ENCODE peak calls at places on chromosomes 16 and 17, in four cellular contexts. J is HepG2, T is K562, X is GM12878. Q is an unnamed sample.

GRCh38 chr16:15643453-15644305 is 725 bp upstream of the MARF1 start:
- DNase-seq in J (peak; percentile 84), T (no peak), X (no peak), Q (peak; percentile 44)

GRCh38 chr16:56861092-56861610 is 3.9 kb upstream of the SLC12A3 start:
- DNase-seq in J (peak; percentile 24), T (peak; percentile 52), X (no peak), Q (no peak)

GRCh38 chr17:15744091-15744676 is 12.1 kb downstream of the TBC1D26 start:
- DNase-seq in J (no peak), T (no peak), X (no peak), Q (no peak)

GRCh38 chr17:10155334-10156081 is 42.9 kb downstream of the GAS7 start:
- DNase-seq in J (no peak), T (no peak), X (no peak), Q (no peak)

GRCh38 chr16:73058221-73058615 is 10.3 kb upstream of the ZFHX3 start:
- DNase-seq in J (no peak), T (peak; percentile 33), X (no peak), Q (no peak)

GRCh38 chr16:4351880-4352279 is 759 bp upstream of the PAM16 start:
- DNase-seq in J (peak; percentile 46), T (no peak), X (no peak), Q (no peak)

GRCh38 chr16:82452002-82452741 is 174.6 kb upstream of the CDH13 start:
- DNase-seq in J (no peak), T (no peak), X (no peak), Q (no peak)

GRCh38 chr17:14019186-14019956 is 49.9 kb upstream of the COX10 start:
- DNase-seq in J (no peak), T (peak; percentile 9), X (no peak), Q (no peak)

GRCh38 chr16:30677931-30678585 is 19.8 kb downstream of the FBRS start:
- DNase-seq in J (peak; percentile 25), T (no peak), X (no peak), Q (no peak)

GRCh38 chr17:29155235-29155965 is 24.8 kb downstream of the MYO18A start:
- DNase-seq in J (peak; percentile 85), T (peak; percentile 72), X (no peak), Q (peak; percentile 72)

GRCh38 chr16:13307255-13307654 is 405.9 kb downstream of the SHISA9 start:
- DNase-seq in J (no peak), T (no peak), X (no peak), Q (no peak)

GRCh38 chr17:14302421-14303099 is 1.7 kb downstream of the HS3ST3B1 start:
- DNase-seq in J (peak; percentile 48), T (peak; percentile 65), X (no peak), Q (peak; percentile 41)

GRCh38 chr17:43217614-43218087 is 6.0 kb downstream of the TMEM106A start:
- DNase-seq in J (no peak), T (no peak), X (no peak), Q (no peak)

GRCh38 chr17:13484020-13484419 is 117.7 kb downstream of the HS3ST3A1 start:
- DNase-seq in J (no peak), T (no peak), X (no peak), Q (no peak)

GRCh38 chr17:4806420-4806769 is 557 bp upstream of the PLD2 start:
- DNase-seq in J (no peak), T (no peak), X (no peak), Q (no peak)

GRCh38 chr16:87114832-87115231 is 202.4 kb downstream of the C16orf95 start:
- DNase-seq in J (no peak), T (no peak), X (no peak), Q (no peak)

GRCh38 chr16:85878875-85879274 is 20.1 kb upstream of the IRF8 start:
- DNase-seq in J (no peak), T (no peak), X (no peak), Q (no peak)

GRCh38 chr17:28684963-28685362 is 23.0 kb downstream of the SUPT6H start:
- DNase-seq in J (peak; percentile 65), T (no peak), X (no peak), Q (no peak)

GRCh38 chr17:39979021-39979660 is 1.5 kb upstream of the PSMD3 start:
- DNase-seq in J (no peak), T (no peak), X (no peak), Q (no peak)

GRCh38 chr17:79587945-79588344 is 22.9 kb downstream of the RBFOX3 start:
- DNase-seq in J (no peak), T (no peak), X (no peak), Q (no peak)

GRCh38 chr16:89828870-89829629 is 775 bp downstream of the SPIRE2 start:
- DNase-seq in J (no peak), T (no peak), X (no peak), Q (no peak)

GRCh38 chr17:10226930-10227695 is 28.7 kb upstream of the GAS7 start:
- DNase-seq in J (peak; percentile 16), T (peak; percentile 72), X (no peak), Q (peak; percentile 23)

GRCh38 chr17:53687324-53687723 is 135.4 kb upstream of the KIF2B start:
- DNase-seq in J (no peak), T (no peak), X (no peak), Q (no peak)

GRCh38 chr17:31495049-31495885 is 103.8 kb downstream of the RAB11FIP4 start:
- DNase-seq in J (no peak), T (no peak), X (no peak), Q (no peak)

GRCh38 chr17:37824534-37825485 is 80.0 kb upstream of the HNF1B start:
- DNase-seq in J (peak; percentile 62), T (no peak), X (no peak), Q (no peak)

GRCh38 chr16:46748775-46749705 is 896 bp upstream of the MYLK3 start:
- DNase-seq in J (no peak), T (no peak), X (peak; percentile 24), Q (no peak)

GRCh38 chr17:4440690-4441686 is 7.2 kb downstream of the SPNS3 start:
- DNase-seq in J (no peak), T (no peak), X (no peak), Q (no peak)

GRCh38 chr16:88999457-89000206 is 22.6 kb upstream of the CBFA2T3 start:
- DNase-seq in J (no peak), T (peak; percentile 79), X (no peak), Q (no peak)

GRCh38 chr16:68934402-68934801 is 91.1 kb downstream of the TANGO6 start:
- DNase-seq in J (no peak), T (no peak), X (no peak), Q (no peak)

GRCh38 chr17:75549246-75550138 is 24.0 kb downstream of the LLGL2 start:
- DNase-seq in J (peak; percentile 89), T (no peak), X (no peak), Q (peak; percentile 63)

GRCh38 chr16:10949424-10949970 is 5.1 kb downstream of the CLEC16A start:
- DNase-seq in J (no peak), T (no peak), X (peak; percentile 91), Q (no peak)

GRCh38 chr16:4746991-4747574 is 12.7 kb downstream of the DNAAF8 start:
- DNase-seq in J (no peak), T (no peak), X (no peak), Q (no peak)

GRCh38 chr17:69609495-69610315 is 195.2 kb downstream of the MAP2K6 start:
- DNase-seq in J (peak; percentile 7), T (peak; percentile 19), X (no peak), Q (peak; percentile 24)

GRCh38 chr16:11687606-11688519 is 19.6 kb downstream of the SNN start:
- DNase-seq in J (no peak), T (no peak), X (no peak), Q (no peak)

GRCh38 chr17:64348666-64349065 is 42.0 kb downstream of the PECAM1 start:
- DNase-seq in J (no peak), T (no peak), X (no peak), Q (no peak)

GRCh38 chr17:77086433-77087010 is 54.2 kb upstream of the SEC14L1 start:
- DNase-seq in J (peak; percentile 77), T (peak; percentile 75), X (no peak), Q (peak; percentile 85)

GRCh38 chr17:77083547-77083946 is 57.2 kb upstream of the SEC14L1 start:
- DNase-seq in J (no peak), T (no peak), X (no peak), Q (no peak)

GRCh38 chr17:77087650-77088454 is 52.9 kb upstream of the SEC14L1 start:
- DNase-seq in J (no peak), T (no peak), X (no peak), Q (no peak)

GRCh38 chr17:77088455-77089117 is 52.2 kb upstream of the SEC14L1 start:
- DNase-seq in J (peak; percentile 99), T (peak; percentile 91), X (peak; percentile 87), Q (peak; percentile 99)

DNA sequence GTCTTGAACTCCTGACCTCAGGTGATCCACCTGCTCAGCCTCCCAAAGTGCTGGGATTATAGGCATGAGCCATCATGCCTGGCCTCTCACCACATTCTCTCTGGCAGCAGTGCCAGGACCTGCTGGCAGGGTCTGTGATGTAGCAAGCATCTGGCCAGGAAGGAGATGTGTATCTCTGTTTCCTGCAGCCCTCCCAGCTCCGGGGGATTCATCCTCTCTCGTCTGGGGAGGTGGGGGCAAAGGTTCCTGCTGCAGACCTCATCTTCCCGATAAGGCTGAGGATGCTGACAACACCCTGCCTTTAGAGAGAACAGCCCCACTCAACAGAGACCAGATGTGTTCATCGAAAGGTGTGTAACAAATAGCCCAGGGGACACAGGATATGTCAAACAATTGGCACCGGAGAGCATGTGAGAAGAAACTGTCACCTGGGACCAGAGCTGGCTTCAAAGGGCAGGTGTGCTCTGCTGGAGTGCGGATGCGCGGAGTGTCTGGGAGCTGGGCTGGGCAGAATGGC is 54.8 kb upstream of the SEC14L1 start:
- DNase-seq in J (no peak), T (no peak), X (no peak), Q (no peak)
- H3K4me2 ChIP-seq in J (peak overlapping the region; percentile 72), T (no peak overlapping the region), X (peak overlapping the region; percentile 19), Q (peak overlapping the region; percentile 63)

DNA sequence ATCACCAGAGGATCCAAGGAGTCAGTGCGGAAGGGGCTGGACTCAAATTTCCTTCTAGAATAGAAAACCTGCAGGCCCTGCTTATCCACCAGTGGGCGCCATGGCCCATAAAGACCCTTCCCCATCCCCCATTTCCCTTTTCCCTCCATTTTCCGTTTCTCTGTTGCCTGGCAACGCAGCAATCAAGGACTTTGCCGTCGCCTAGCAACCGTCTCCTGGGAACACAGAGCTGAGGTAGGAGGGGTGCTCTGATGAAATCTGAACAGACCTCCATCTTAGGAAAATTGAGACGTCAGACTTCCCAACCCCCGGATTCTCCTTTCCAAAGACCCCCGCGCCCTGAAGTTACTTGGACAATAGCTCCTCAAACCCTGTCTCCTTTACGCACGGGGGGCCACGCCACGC is 5.7 kb downstream of the DLG4 start:
- DNase-seq in J (peak; percentile 86), T (peak; percentile 72), X (no peak), Q (peak; percentile 72)
- H3K9ac ChIP-seq in J (no peak overlapping the region), T (no peak overlapping the region), X (no peak overlapping the region), Q (no peak overlapping the region)

GRCh38 chr17:80737106-80738019 is 192.7 kb downstream of the RPTOR start:
- DNase-seq in J (no peak), T (no peak), X (peak; percentile 81), Q (no peak)
- TF ChIP-seq ATF3 in J (no peak), T (no peak), X (no peak), Q (no peak)

DNA sequence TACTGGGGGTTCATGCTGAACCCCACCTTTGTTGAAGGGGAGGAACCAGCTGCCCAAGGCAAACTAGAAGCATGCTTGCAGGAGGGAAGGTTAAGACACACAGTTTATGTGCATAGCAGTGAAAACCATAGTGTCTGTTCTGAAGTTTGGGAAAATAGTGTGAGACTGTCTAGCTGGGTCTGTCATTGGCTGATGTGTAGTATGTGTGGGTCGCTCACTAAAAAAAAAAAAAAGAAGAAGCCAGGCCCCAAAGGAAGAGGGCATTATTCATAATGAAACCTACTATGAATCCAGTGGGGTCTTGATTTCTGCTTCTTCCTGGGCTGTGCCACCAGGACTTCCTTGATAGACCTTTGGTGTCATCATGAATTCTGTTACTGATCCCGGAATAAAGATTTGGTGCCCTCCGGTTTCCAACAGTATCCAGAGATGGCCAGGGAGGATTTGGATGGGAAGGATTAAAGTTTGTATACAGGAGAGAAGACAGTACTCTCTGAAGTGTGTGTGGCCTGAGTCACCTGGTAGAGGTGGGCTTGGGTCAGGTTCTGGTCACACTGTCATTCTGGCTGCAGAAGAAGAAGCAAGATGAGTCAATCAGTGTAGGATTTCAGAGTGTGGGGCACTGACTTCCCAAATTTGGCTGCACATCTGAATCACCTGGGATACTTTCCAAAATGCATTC is 220.3 kb downstream of the PRKCA start:
- DNase-seq in J (no peak), T (no peak), X (no peak), Q (no peak)
- H3K4me2 ChIP-seq in J (no peak overlapping the region), T (no peak overlapping the region), X (no peak overlapping the region), Q (peak overlapping the region; percentile 34)

Q was measured in HCT116.